ENCODE peak calls at places on chromosomes 3 and 15, in nine cellular contexts. One of them, this sample, is unnamed. For H3K4me1, the result is how much of the 10 kb centered on the place peaks cover.

GRCh38 chr3:65433480-65433879 is 605.2 kb downstream of the MAGI1 start:
- DNase-seq in GM23248: no peak
- DNase-seq in cardiac muscle cell: no peak
- DNase-seq in mesenchymal stem cell: no peak
- DNase-seq in tibial artery: no peak
- DNase-seq in sigmoid colon: no peak
- DNase-seq in GM12878: no peak
- DNase-seq in spleen: no peak
- DNase-seq in Panc1: no peak
- DNase-seq in this sample: no peak

GRCh38 chr3:146166450-146167222 is 5.7 kb upstream of the PLOD2 start:
- DNase-seq in mesenchymal stem cell: peak
- DNase-seq in tibial artery: no peak
- DNase-seq in sigmoid colon: no peak
- DNase-seq in cardiac muscle cell: peak
- DNase-seq in spleen: no peak
- DNase-seq in GM23248: peak
- DNase-seq in Panc1: no peak
- DNase-seq in GM12878: no peak
- DNase-seq in this sample: no peak

GRCh38 chr3:95184038-95184437 is 1121.2 kb downstream of the NSUN3 start:
- DNase-seq in cardiac muscle cell: no peak
- DNase-seq in spleen: no peak
- DNase-seq in Panc1: no peak
- DNase-seq in GM23248: no peak
- DNase-seq in GM12878: no peak
- DNase-seq in tibial artery: no peak
- DNase-seq in mesenchymal stem cell: no peak
- DNase-seq in sigmoid colon: no peak
- DNase-seq in this sample: no peak

GRCh38 chr15:83734487-83734886 is 80.6 kb downstream of the ADAMTSL3 start:
- DNase-seq in cardiac muscle cell: peak
- DNase-seq in Panc1: no peak
- DNase-seq in mesenchymal stem cell: no peak
- DNase-seq in GM12878: no peak
- DNase-seq in tibial artery: no peak
- DNase-seq in spleen: no peak
- DNase-seq in GM23248: peak
- DNase-seq in sigmoid colon: no peak
- DNase-seq in this sample: no peak

GRCh38 chr3:15009156-15009555 is 56.0 kb downstream of the MRPS25 start:
- DNase-seq in mesenchymal stem cell: peak
- DNase-seq in spleen: no peak
- DNase-seq in tibial artery: no peak
- DNase-seq in cardiac muscle cell: no peak
- DNase-seq in Panc1: no peak
- DNase-seq in GM12878: no peak
- DNase-seq in GM23248: no peak
- DNase-seq in sigmoid colon: no peak
- DNase-seq in this sample: no peak

GRCh38 chr15:88447741-88448140 is 19.4 kb downstream of the MRPL46 start:
- DNase-seq in cardiac muscle cell: no peak
- DNase-seq in GM23248: no peak
- DNase-seq in sigmoid colon: no peak
- DNase-seq in Panc1: no peak
- DNase-seq in spleen: no peak
- DNase-seq in tibial artery: no peak
- DNase-seq in mesenchymal stem cell: no peak
- DNase-seq in GM12878: no peak
- DNase-seq in this sample: no peak

GRCh38 chr3:171461087-171461917 is 1.1 kb upstream of the TNIK start:
- DNase-seq in spleen: no peak
- DNase-seq in sigmoid colon: no peak
- DNase-seq in GM12878: no peak
- DNase-seq in tibial artery: no peak
- DNase-seq in cardiac muscle cell: peak
- DNase-seq in Panc1: no peak
- DNase-seq in mesenchymal stem cell: no peak
- DNase-seq in GM23248: peak
- DNase-seq in this sample: no peak

GRCh38 chr15:82129144-82129692 is 83.4 kb upstream of the MEX3B start:
- DNase-seq in Panc1: no peak
- DNase-seq in mesenchymal stem cell: no peak
- DNase-seq in sigmoid colon: no peak
- DNase-seq in GM12878: no peak
- DNase-seq in tibial artery: no peak
- DNase-seq in spleen: no peak
- DNase-seq in GM23248: peak
- DNase-seq in cardiac muscle cell: no peak
- DNase-seq in this sample: no peak

GRCh38 chr15:70715840-70716510 is 47.4 kb downstream of the UACA start:
- DNase-seq in GM23248: peak
- DNase-seq in mesenchymal stem cell: peak
- DNase-seq in GM12878: no peak
- DNase-seq in sigmoid colon: no peak
- DNase-seq in cardiac muscle cell: no peak
- DNase-seq in tibial artery: no peak
- DNase-seq in Panc1: no peak
- DNase-seq in spleen: no peak
- DNase-seq in this sample: no peak

GRCh38 chr3:172186607-172187006 is 147.2 kb downstream of the FNDC3B start:
- DNase-seq in cardiac muscle cell: no peak
- DNase-seq in mesenchymal stem cell: no peak
- DNase-seq in spleen: no peak
- DNase-seq in sigmoid colon: no peak
- DNase-seq in Panc1: no peak
- DNase-seq in tibial artery: no peak
- DNase-seq in GM12878: no peak
- DNase-seq in GM23248: no peak
- DNase-seq in this sample: no peak

GRCh38 chr15:23854535-23855252 is 167.6 kb upstream of the NDN start:
- DNase-seq in GM12878: no peak
- DNase-seq in Panc1: no peak
- DNase-seq in GM23248: no peak
- DNase-seq in spleen: no peak
- DNase-seq in cardiac muscle cell: no peak
- DNase-seq in sigmoid colon: no peak
- DNase-seq in mesenchymal stem cell: peak
- DNase-seq in tibial artery: no peak
- DNase-seq in this sample: no peak

GRCh38 chr3:76044601-76045600 is 259.6 kb upstream of the ZNF717 start:
- DNase-seq in mesenchymal stem cell: peak
- DNase-seq in spleen: no peak
- DNase-seq in cardiac muscle cell: peak
- DNase-seq in Panc1: no peak
- DNase-seq in sigmoid colon: no peak
- DNase-seq in GM12878: no peak
- DNase-seq in GM23248: peak
- DNase-seq in tibial artery: no peak
- DNase-seq in this sample: no peak

GRCh38 chr3:18425641-18426403 is 683 bp upstream of the SATB1 start:
- DNase-seq in spleen: peak
- DNase-seq in sigmoid colon: peak
- DNase-seq in GM23248: peak
- DNase-seq in tibial artery: no peak
- DNase-seq in cardiac muscle cell: peak
- DNase-seq in Panc1: no peak
- DNase-seq in GM12878: no peak
- DNase-seq in mesenchymal stem cell: peak
- DNase-seq in this sample: peak

GRCh38 chr3:44920081-44920480 is 45.7 kb downstream of the TGM4 start:
- DNase-seq in GM23248: no peak
- DNase-seq in GM12878: no peak
- DNase-seq in tibial artery: no peak
- DNase-seq in spleen: peak
- DNase-seq in cardiac muscle cell: no peak
- DNase-seq in sigmoid colon: no peak
- DNase-seq in Panc1: no peak
- DNase-seq in mesenchymal stem cell: no peak
- DNase-seq in this sample: no peak
- H3K4me1 ChIP-seq in GM23248: under half
- H3K4me1 ChIP-seq in GM12878: under half
- H3K4me1 ChIP-seq in tibial artery: under half
- H3K4me1 ChIP-seq in spleen: under half
- H3K4me1 ChIP-seq in cardiac muscle cell: under half
- H3K4me1 ChIP-seq in sigmoid colon: under half
- H3K4me1 ChIP-seq in Panc1: under half
- H3K4me1 ChIP-seq in mesenchymal stem cell: under half
- H3K4me1 ChIP-seq in this sample: under half

GRCh38 chr3:71102111-71103039 is 481.2 kb downstream of the FOXP1 start:
- DNase-seq in tibial artery: no peak
- DNase-seq in GM23248: peak
- DNase-seq in mesenchymal stem cell: peak
- DNase-seq in GM12878: no peak
- DNase-seq in Panc1: peak
- DNase-seq in spleen: no peak
- DNase-seq in cardiac muscle cell: peak
- DNase-seq in sigmoid colon: no peak
- DNase-seq in this sample: no peak
- H3K4me1 ChIP-seq in tibial artery: half or more
- H3K4me1 ChIP-seq in GM23248: under half
- H3K4me1 ChIP-seq in mesenchymal stem cell: under half
- H3K4me1 ChIP-seq in GM12878: under half
- H3K4me1 ChIP-seq in Panc1: under half
- H3K4me1 ChIP-seq in spleen: half or more
- H3K4me1 ChIP-seq in cardiac muscle cell: under half
- H3K4me1 ChIP-seq in sigmoid colon: under half
- H3K4me1 ChIP-seq in this sample: under half

GRCh38 chr3:71360694-71361093 is 222.8 kb downstream of the FOXP1 start:
- DNase-seq in mesenchymal stem cell: no peak
- DNase-seq in GM23248: no peak
- DNase-seq in cardiac muscle cell: no peak
- DNase-seq in spleen: no peak
- DNase-seq in sigmoid colon: no peak
- DNase-seq in tibial artery: no peak
- DNase-seq in Panc1: no peak
- DNase-seq in GM12878: no peak
- DNase-seq in this sample: no peak
- H3K4me1 ChIP-seq in mesenchymal stem cell: under half
- H3K4me1 ChIP-seq in GM23248: under half
- H3K4me1 ChIP-seq in cardiac muscle cell: under half
- H3K4me1 ChIP-seq in spleen: under half
- H3K4me1 ChIP-seq in sigmoid colon: under half
- H3K4me1 ChIP-seq in tibial artery: under half
- H3K4me1 ChIP-seq in Panc1: under half
- H3K4me1 ChIP-seq in GM12878: under half
- H3K4me1 ChIP-seq in this sample: under half

GRCh38 chr3:160763073-160763472 is 7.0 kb downstream of the PPM1L start:
- DNase-seq in Panc1: no peak
- DNase-seq in spleen: no peak
- DNase-seq in mesenchymal stem cell: no peak
- DNase-seq in sigmoid colon: no peak
- DNase-seq in GM23248: no peak
- DNase-seq in GM12878: no peak
- DNase-seq in tibial artery: no peak
- DNase-seq in cardiac muscle cell: no peak
- DNase-seq in this sample: no peak
- H3K4me1 ChIP-seq in Panc1: under half
- H3K4me1 ChIP-seq in spleen: under half
- H3K4me1 ChIP-seq in mesenchymal stem cell: under half
- H3K4me1 ChIP-seq in sigmoid colon: under half
- H3K4me1 ChIP-seq in GM23248: under half
- H3K4me1 ChIP-seq in GM12878: under half
- H3K4me1 ChIP-seq in tibial artery: under half
- H3K4me1 ChIP-seq in cardiac muscle cell: under half
- H3K4me1 ChIP-seq in this sample: half or more

GRCh38 chr15:42692997-42693396 is 43.9 kb downstream of the CDAN1 start:
- DNase-seq in sigmoid colon: no peak
- DNase-seq in GM12878: no peak
- DNase-seq in tibial artery: no peak
- DNase-seq in mesenchymal stem cell: no peak
- DNase-seq in cardiac muscle cell: no peak
- DNase-seq in spleen: no peak
- DNase-seq in Panc1: no peak
- DNase-seq in GM23248: no peak
- DNase-seq in this sample: no peak
- H3K4me1 ChIP-seq in sigmoid colon: under half
- H3K4me1 ChIP-seq in GM12878: under half
- H3K4me1 ChIP-seq in tibial artery: under half
- H3K4me1 ChIP-seq in mesenchymal stem cell: under half
- H3K4me1 ChIP-seq in cardiac muscle cell: under half
- H3K4me1 ChIP-seq in spleen: under half
- H3K4me1 ChIP-seq in Panc1: under half
- H3K4me1 ChIP-seq in GM23248: under half
- H3K4me1 ChIP-seq in this sample: under half

GRCh38 chr15:52258461-52258860 is 37.1 kb downstream of the MYO5C start:
- DNase-seq in GM12878: no peak
- DNase-seq in sigmoid colon: no peak
- DNase-seq in GM23248: no peak
- DNase-seq in cardiac muscle cell: no peak
- DNase-seq in tibial artery: no peak
- DNase-seq in Panc1: no peak
- DNase-seq in spleen: no peak
- DNase-seq in mesenchymal stem cell: no peak
- DNase-seq in this sample: no peak
- H3K4me1 ChIP-seq in GM12878: under half
- H3K4me1 ChIP-seq in sigmoid colon: under half
- H3K4me1 ChIP-seq in GM23248: under half
- H3K4me1 ChIP-seq in cardiac muscle cell: under half
- H3K4me1 ChIP-seq in tibial artery: under half
- H3K4me1 ChIP-seq in Panc1: under half
- H3K4me1 ChIP-seq in spleen: under half
- H3K4me1 ChIP-seq in mesenchymal stem cell: under half
- H3K4me1 ChIP-seq in this sample: under half

This sample was measured in psoas muscle.